ENCODE peak calls at places on chromosomes 5 and 9, in four cellular contexts. I, V, P and H are unnamed samples.

GRCh38 chr5:143642791-143643190 is 169.2 kb upstream of the HMHB1 start:
- DNase-seq in I (no peak), V (no peak), P (no peak), H (no peak)

GRCh38 chr9:124758691-124759090 is 12.4 kb downstream of the NR6A1 start:
- DNase-seq in I (no peak), V (no peak), P (no peak), H (no peak)

GRCh38 chr9:136645903-136646754 is 16.6 kb upstream of the EGFL7 start:
- DNase-seq in I (no peak), V (peak), P (no peak), H (no peak)

GRCh38 chr5:38466444-38467189 is 89.8 kb downstream of the LIFR start:
- DNase-seq in I (no peak), V (peak), P (no peak), H (peak)

GRCh38 chr9:77735515-77735914 is 87.4 kb upstream of the GNA14 start:
- DNase-seq in I (no peak), V (no peak), P (no peak), H (no peak)

GRCh38 chr5:173858675-173859121 is 29.5 kb upstream of the CPEB4 start:
- DNase-seq in I (no peak), V (no peak), P (no peak), H (no peak)

GRCh38 chr5:78633710-78634109 is 14.9 kb downstream of the LHFPL2 start:
- DNase-seq in I (no peak), V (no peak), P (no peak), H (no peak)

GRCh38 chr5:146369691-146370090 is 31.1 kb downstream of the POU4F3 start:
- DNase-seq in I (no peak), V (no peak), P (no peak), H (no peak)

GRCh38 chr5:132659598-132660493 is 1.9 kb downstream of the IL13 start:
- DNase-seq in I (no peak), V (no peak), P (no peak), H (no peak)

GRCh38 chr5:16957305-16958165 is 21.4 kb upstream of the MYO10 start:
- DNase-seq in I (no peak), V (no peak), P (no peak), H (no peak)

GRCh38 chr5:134099288-134099872 is 15.1 kb upstream of the TCF7 start:
- DNase-seq in I (no peak), V (no peak), P (no peak), H (no peak)
- TF ChIP-seq CTCF in I (no peak), V (no peak), P (no peak), H (no peak)

GRCh38 chr5:77223653-77224052 is 13.2 kb downstream of the PDE8B start:
- DNase-seq in I (no peak), V (no peak), P (no peak), H (no peak)

GRCh38 chr5:77213601-77214000 is 3.1 kb downstream of the PDE8B start:
- DNase-seq in I (no peak), V (no peak), P (no peak), H (no peak)

GRCh38 chr5:77214151-77214550 is 3.7 kb downstream of the PDE8B start:
- DNase-seq in I (no peak), V (no peak), P (no peak), H (no peak)

GRCh38 chr5:77222722-77223121 is 12.2 kb downstream of the PDE8B start:
- DNase-seq in I (no peak), V (no peak), P (no peak), H (no peak)

DNA sequence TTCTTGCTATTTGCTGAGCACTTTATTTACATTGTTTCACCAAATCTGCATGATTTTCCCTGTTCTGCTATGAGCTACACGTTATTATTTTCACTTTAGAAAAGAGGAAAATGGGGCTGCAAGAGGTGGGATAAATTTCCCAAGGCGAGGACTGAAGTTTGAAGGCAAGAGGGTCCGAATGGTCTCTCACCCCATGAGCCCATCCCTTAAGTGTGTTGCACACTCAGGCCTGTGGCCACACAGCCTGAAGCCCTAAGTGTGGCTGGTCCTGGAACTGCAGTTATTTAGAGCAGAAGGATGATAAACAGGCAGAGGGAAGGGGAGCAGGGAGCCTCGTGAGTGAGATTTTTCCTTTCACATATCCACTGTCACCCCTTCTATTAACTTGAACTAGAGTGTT is 7.8 kb downstream of the PDE8B start:
- DNase-seq in I (no peak), V (no peak), P (peak), H (no peak)
- TF ChIP-seq CTCF in I (no peak), V (no peak), P (no peak), H (no peak)

GRCh38 chr5:122295138-122295537 is 16.9 kb upstream of the SNCAIP start:
- DNase-seq in I (no peak), V (no peak), P (peak), H (no peak)
- TF ChIP-seq CTCF in I (no peak), V (peak), P (peak), H (no peak)

GRCh38 chr9:8855046-8855445 is 1055.5 kb upstream of the DMAC1 start:
- DNase-seq in I (no peak), V (no peak), P (no peak), H (no peak)
- TF ChIP-seq CTCF in I (no peak), V (peak), P (no peak), H (no peak)

GRCh38 chr5:126014691-126015090 is 408.5 kb upstream of the GRAMD2B start:
- DNase-seq in I (no peak), V (no peak), P (no peak), H (no peak)
- TF ChIP-seq CTCF in I (no peak), V (no peak), P (no peak), H (no peak)

GRCh38 chr5:72134226-72134625 is 27.0 kb downstream of the MAP1B start:
- DNase-seq in I (no peak), V (no peak), P (no peak), H (no peak)
- TF ChIP-seq CTCF in I (no peak), V (no peak), P (no peak), H (no peak)